ENCODE peak calls at places on chromosomes 3 and 15, in four cellular contexts. F is skeletal muscle cell, J is fibroblast of lung, S is tibial artery. M is an unnamed sample.

GRCh38 chr3:195558602-195559001 is 15.5 kb upstream of the PPP1R2 start:
- DNase-seq in F (no peak), J (no peak), S (no peak), M (no peak)

GRCh38 chr3:116148881-116149530 is 296.3 kb downstream of the LSAMP start:
- DNase-seq in F (no peak), J (peak), S (no peak), M (no peak)

GRCh38 chr15:90902656-90902995 is 476 bp upstream of the MAN2A2 start:
- DNase-seq in F (no peak), J (no peak), S (no peak), M (no peak)

GRCh38 chr3:183114374-183114773 is 15.1 kb upstream of the MCCC1 start:
- DNase-seq in F (no peak), J (no peak), S (no peak), M (no peak)

GRCh38 chr3:78337801-78338211 is 1297.9 kb downstream of the ROBO2 start:
- DNase-seq in F (no peak), J (peak), S (no peak), M (no peak)

GRCh38 chr3:29441422-29441821 is 160.6 kb downstream of the RBMS3 start:
- DNase-seq in F (no peak), J (no peak), S (no peak), M (no peak)

GRCh38 chr15:39628131-39628482 is 47.2 kb downstream of the THBS1 start:
- DNase-seq in F (no peak), J (no peak), S (no peak), M (no peak)

GRCh38 chr3:13150624-13151023 is 77.4 kb upstream of the IQSEC1 start:
- DNase-seq in F (no peak), J (no peak), S (peak), M (peak)

GRCh38 chr3:46184469-46184868 is 23.6 kb downstream of the CCR1 start:
- DNase-seq in F (peak), J (peak), S (no peak), M (no peak)

GRCh38 chr15:65329991-65330735 is 25.7 kb downstream of the RNU5B-1 start:
- DNase-seq in F (no peak), J (no peak), S (no peak), M (no peak)

DNA sequence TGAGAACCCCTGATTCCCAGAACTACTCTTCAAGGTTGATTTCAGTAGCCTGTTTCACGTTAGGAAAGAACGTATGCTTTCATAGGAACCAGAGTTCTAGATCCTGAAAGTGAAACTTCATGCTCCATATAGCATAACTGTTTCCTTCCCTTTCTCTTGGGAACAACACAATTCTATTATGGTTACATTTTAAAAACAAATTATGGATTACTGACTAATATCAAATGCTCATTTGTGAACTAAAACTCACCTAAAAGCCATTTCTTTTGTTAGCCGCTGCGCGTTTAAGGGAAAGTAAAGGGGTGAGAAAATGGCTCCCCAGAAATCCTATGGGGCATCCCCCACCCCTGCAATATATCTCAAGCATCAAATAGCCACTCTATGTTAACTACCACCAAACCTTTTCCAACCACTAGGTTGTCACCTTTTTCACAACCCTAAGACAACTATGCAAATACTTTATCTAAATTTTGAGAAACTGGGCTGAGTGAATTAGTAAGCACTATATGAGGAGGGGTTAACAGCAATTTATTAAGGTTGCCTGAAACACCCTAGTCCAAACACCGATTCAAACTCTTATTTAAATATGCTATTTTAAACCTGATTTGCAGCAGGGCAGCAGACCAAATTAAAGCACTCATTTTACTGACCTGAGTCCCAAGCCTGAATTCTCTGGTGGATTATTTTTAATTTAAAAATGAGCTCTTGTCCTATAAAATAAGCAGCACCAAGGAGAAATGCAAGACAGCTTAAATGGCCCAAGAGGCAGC is 2.4 kb downstream of the SIAH2 start:
- DNase-seq in F (no peak), J (no peak), S (no peak), M (no peak)
- H3K4me3 ChIP-seq in F (peak), J (peak), S (peak), M (no peak)

DNA sequence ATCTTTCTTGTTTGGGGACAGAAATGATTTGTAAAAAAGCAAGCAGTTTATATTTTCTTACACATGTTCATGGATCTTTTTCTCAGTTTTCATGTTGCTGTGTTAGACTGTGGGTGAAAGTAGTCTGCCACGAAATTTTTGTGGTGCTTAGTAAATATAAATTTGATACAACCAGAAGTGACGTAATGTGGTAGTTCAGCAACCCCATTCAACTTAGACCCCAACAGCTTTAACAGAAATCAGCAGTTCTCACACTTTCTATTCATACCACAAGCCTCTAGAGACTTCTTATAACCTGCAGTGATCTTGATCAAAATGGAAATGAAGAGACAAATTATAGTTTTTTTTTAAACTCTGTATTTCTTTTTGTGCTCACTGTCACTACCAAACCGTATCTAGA is 120.2 kb upstream of the IGSF10 start:
- DNase-seq in F (peak), J (peak), S (no peak), M (no peak)
- H3K4me3 ChIP-seq in F (no peak), J (no peak), S (no peak), M (no peak)

DNA sequence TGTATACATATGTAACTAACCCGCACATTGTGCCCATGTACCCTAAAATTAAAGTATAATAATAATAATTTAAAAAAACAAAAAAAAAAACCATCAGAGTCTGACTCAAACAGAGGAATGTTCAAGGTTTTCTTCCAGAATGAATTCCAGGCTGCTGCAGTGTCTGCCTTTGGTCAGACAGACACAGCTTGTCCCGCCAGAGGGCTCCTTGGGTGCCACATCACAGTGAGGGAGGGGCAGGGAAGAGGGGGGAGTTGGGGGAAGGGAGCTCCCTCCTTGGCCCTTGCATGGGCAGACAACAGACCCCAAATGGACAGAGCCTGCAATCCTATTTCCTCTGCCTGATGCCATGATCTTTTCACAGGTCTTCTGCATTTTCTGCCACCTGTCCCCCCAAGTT is 36.5 kb downstream of the ITGB5 start:
- DNase-seq in F (peak), J (peak), S (peak), M (no peak)
- H3K4me3 ChIP-seq in F (no peak), J (no peak), S (no peak), M (no peak)

DNA sequence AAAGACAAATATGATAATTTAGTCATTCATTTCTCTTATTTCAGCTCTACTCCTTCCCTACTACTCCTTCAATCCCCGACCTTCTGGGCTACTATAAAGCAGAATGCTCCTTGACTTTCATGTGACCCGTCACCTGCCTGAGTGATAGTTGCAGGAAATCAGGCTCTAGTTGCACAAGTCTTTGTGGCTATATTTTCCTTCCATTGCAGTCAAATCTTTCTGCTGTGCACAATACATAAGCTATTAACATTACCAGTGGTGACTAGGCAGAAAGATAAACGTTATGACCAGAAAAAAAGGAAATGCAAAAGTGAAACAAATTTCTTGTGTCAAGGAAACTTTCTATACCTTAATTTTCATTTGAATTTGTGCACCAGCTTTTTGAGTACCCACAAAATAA is 2.3 kb downstream of the SUCNR1 start:
- DNase-seq in F (no peak), J (no peak), S (no peak), M (no peak)
- H3K4me3 ChIP-seq in F (no peak), J (no peak), S (no peak), M (no peak)

M was measured in lower leg skin.